ENCODE peak calls at places on chromosomes 1 and 21, in five cellular contexts. One of them, this sample, is unnamed.

GRCh38 chr1:62140666-62141065 is 54.0 kb upstream of the L1TD1 start:
- DNase-seq in HFF-Myc: no peak
- DNase-seq in NCI-H2171 treated with DMSO at 0.1 percent for 48 hours: no peak
- DNase-seq in HFFc6: no peak
- DNase-seq in aorta: no peak
- DNase-seq in this sample: no peak

GRCh38 chr21:34813266-34813886 is 144.6 kb downstream of the CLIC6 start:
- DNase-seq in HFF-Myc: no peak
- DNase-seq in NCI-H2171 treated with DMSO at 0.1 percent for 48 hours: no peak
- DNase-seq in HFFc6: peak
- DNase-seq in aorta: no peak
- DNase-seq in this sample: no peak

GRCh38 chr1:164137273-164137947 is 421.6 kb upstream of the PBX1 start:
- DNase-seq in HFF-Myc: no peak
- DNase-seq in NCI-H2171 treated with DMSO at 0.1 percent for 48 hours: no peak
- DNase-seq in HFFc6: no peak
- DNase-seq in aorta: no peak
- DNase-seq in this sample: no peak

GRCh38 chr1:210223174-210223904 is 9.3 kb upstream of the SERTAD4 start:
- DNase-seq in HFF-Myc: no peak
- DNase-seq in NCI-H2171 treated with DMSO at 0.1 percent for 48 hours: no peak
- DNase-seq in HFFc6: no peak
- DNase-seq in aorta: no peak
- DNase-seq in this sample: no peak

GRCh38 chr1:201149400-201149799 is 4.9 kb downstream of the TMEM9 start:
- DNase-seq in HFF-Myc: no peak
- DNase-seq in NCI-H2171 treated with DMSO at 0.1 percent for 48 hours: peak
- DNase-seq in HFFc6: peak
- DNase-seq in aorta: no peak
- DNase-seq in this sample: no peak

GRCh38 chr1:56063461-56063860 is 515.9 kb downstream of the PLPP3 start:
- DNase-seq in HFF-Myc: no peak
- DNase-seq in NCI-H2171 treated with DMSO at 0.1 percent for 48 hours: no peak
- DNase-seq in HFFc6: no peak
- DNase-seq in aorta: no peak
- DNase-seq in this sample: no peak

GRCh38 chr1:67190942-67191341 is 24.7 kb downstream of the IL23R start:
- DNase-seq in HFF-Myc: no peak
- DNase-seq in NCI-H2171 treated with DMSO at 0.1 percent for 48 hours: no peak
- DNase-seq in HFFc6: no peak
- DNase-seq in aorta: no peak
- DNase-seq in this sample: no peak

GRCh38 chr1:31523769-31524168 is 52.5 kb upstream of the TINAGL1 start:
- DNase-seq in HFF-Myc: no peak
- DNase-seq in NCI-H2171 treated with DMSO at 0.1 percent for 48 hours: no peak
- DNase-seq in HFFc6: no peak
- DNase-seq in aorta: peak
- DNase-seq in this sample: no peak

GRCh38 chr1:2380816-2381591 is 10.3 kb downstream of the MORN1 start:
- DNase-seq in HFF-Myc: no peak
- DNase-seq in NCI-H2171 treated with DMSO at 0.1 percent for 48 hours: no peak
- DNase-seq in HFFc6: no peak
- DNase-seq in aorta: peak
- DNase-seq in this sample: no peak

GRCh38 chr1:78553859-78554258 is 63.1 kb downstream of the PTGFR start:
- DNase-seq in HFF-Myc: no peak
- DNase-seq in NCI-H2171 treated with DMSO at 0.1 percent for 48 hours: no peak
- DNase-seq in HFFc6: no peak
- DNase-seq in aorta: no peak
- DNase-seq in this sample: no peak

GRCh38 chr1:178039826-178040380 is 54.0 kb upstream of the RASAL2 start:
- DNase-seq in HFF-Myc: no peak
- DNase-seq in NCI-H2171 treated with DMSO at 0.1 percent for 48 hours: no peak
- DNase-seq in HFFc6: no peak
- DNase-seq in aorta: no peak
- DNase-seq in this sample: no peak

GRCh38 chr1:248858096-248858890 is 592 bp downstream of the ZNF692 start:
- DNase-seq in HFF-Myc: no peak
- DNase-seq in NCI-H2171 treated with DMSO at 0.1 percent for 48 hours: peak
- DNase-seq in HFFc6: peak
- DNase-seq in aorta: peak
- DNase-seq in this sample: no peak

GRCh38 chr1:25623731-25624130 is 7.1 kb downstream of the MAN1C1 start:
- DNase-seq in HFF-Myc: no peak
- DNase-seq in NCI-H2171 treated with DMSO at 0.1 percent for 48 hours: no peak
- DNase-seq in HFFc6: no peak
- DNase-seq in aorta: no peak
- DNase-seq in this sample: no peak

GRCh38 chr1:50704126-50704525 is 255.9 kb downstream of the FAF1 start:
- DNase-seq in HFF-Myc: peak
- DNase-seq in NCI-H2171 treated with DMSO at 0.1 percent for 48 hours: peak
- DNase-seq in HFFc6: peak
- DNase-seq in aorta: no peak
- DNase-seq in this sample: no peak

This sample was measured in effector CD4-positive, alpha-beta T cell.